ENCODE peak calls at places on chromosomes 12 and 14, in seven cellular contexts. W is T47D; K is stimulated activated CD4-positive, alpha-beta T cell treated with anti-CD3 and anti-CD28 coated beads, Interleukin-1b, Interleukin-23, amount 100 ng/mL, for 24 hours; O is amniotic epithelial cell; Q is heart right ventricle; E is uterus; F is neuronal stem cell. U is an unnamed sample.

GRCh38 chr12:110906088-110906487 is 14.3 kb downstream of the MYL2 start:
- DNase-seq in F (no peak), O (no peak), Q (no peak), K (no peak), W (no peak), E (no peak), U (no peak)

GRCh38 chr14:71319646-71320045 is 412.4 kb downstream of the PCNX1 start:
- DNase-seq in O (no peak), F (no peak), K (no peak), Q (no peak), E (peak), W (peak), U (no peak)

GRCh38 chr12:101086490-101086889 is 123.5 kb downstream of the SLC5A8 start:
- DNase-seq in O (no peak), K (no peak), W (no peak), E (no peak), Q (no peak), F (no peak), U (no peak)

GRCh38 chr14:61476737-61477410 is 155.5 kb downstream of the PRKCH start:
- DNase-seq in O (peak), W (no peak), Q (peak), F (no peak), E (peak), K (no peak), U (no peak)

GRCh38 chr12:2673966-2674810 is 120.6 kb upstream of the FKBP4 start:
- DNase-seq in K (no peak), W (no peak), E (peak), Q (no peak), F (no peak), O (no peak), U (no peak)

GRCh38 chr14:57987051-57987450 is 121.2 kb upstream of the SLC35F4 start:
- DNase-seq in E (no peak), W (no peak), F (no peak), O (no peak), Q (no peak), K (no peak), U (no peak)

GRCh38 chr14:30020271-30020670 is 92.6 kb upstream of the PRKD1 start:
- DNase-seq in F (no peak), W (no peak), E (no peak), Q (no peak), K (no peak), O (no peak), U (no peak)

GRCh38 chr12:25308761-25309160 is 58.0 kb upstream of the KRAS start:
- DNase-seq in E (no peak), K (no peak), O (no peak), W (no peak), Q (no peak), F (no peak), U (no peak)

GRCh38 chr12:59708059-59708458 is 112.2 kb downstream of the SLC16A7 start:
- DNase-seq in F (no peak), W (no peak), O (peak), E (no peak), K (no peak), Q (no peak), U (no peak)

GRCh38 chr12:130463259-130463658 is 125.6 kb downstream of the PIWIL1 start:
- DNase-seq in W (no peak), E (no peak), F (no peak), K (no peak), O (no peak), Q (no peak), U (no peak)

GRCh38 chr12:31218203-31219025 is 107.5 kb downstream of the SINHCAF start:
- DNase-seq in K (no peak), O (no peak), Q (no peak), W (no peak), E (no peak), F (no peak), U (no peak)

GRCh38 chr12:132310181-132311040 is 19.0 kb downstream of the GALNT9 start:
- DNase-seq in K (no peak), O (no peak), Q (no peak), F (no peak), W (no peak), E (no peak), U (no peak)

GRCh38 chr12:41287500-41287899 is 99.4 kb downstream of the PDZRN4 start:
- DNase-seq in Q (no peak), E (no peak), K (no peak), W (no peak), O (no peak), F (no peak), U (no peak)

GRCh38 chr12:57724003-57724935 is 14.3 kb downstream of the AGAP2 start:
- DNase-seq in Q (no peak), F (no peak), W (no peak), E (no peak), K (no peak), O (no peak), U (no peak)

GRCh38 chr12:3087758-3088157 is 10.6 kb downstream of the TSPAN9 start:
- DNase-seq in Q (no peak), O (no peak), F (no peak), E (no peak), W (no peak), K (no peak), U (no peak)